ENCODE peak calls at places on chromosomes 2 and 18, in eight cellular contexts. One of them, this sample, is unnamed.
A peak's percentile ranks its signal among the peaks of the same experiment; 100 is the strongest.

GRCh38 chr2:74559912-74560311 is 5.4 kb downstream of the DOK1 start:
- DNase-seq in neural crest cell: no peak
- DNase-seq in body of pancreas: no peak
- DNase-seq in A549: no peak
- DNase-seq in fibroblast of the aortic adventitia: no peak
- DNase-seq in endothelial cell: no peak
- DNase-seq in GM23338: peak; percentile 65
- DNase-seq in AG10803: no peak
- DNase-seq in this sample: no peak

GRCh38 chr2:8548065-8548870 is 133.6 kb upstream of the ID2 start:
- DNase-seq in AG10803: no peak
- DNase-seq in endothelial cell: peak; percentile 4
- DNase-seq in neural crest cell: no peak
- DNase-seq in A549: no peak
- DNase-seq in GM23338: no peak
- DNase-seq in fibroblast of the aortic adventitia: no peak
- DNase-seq in body of pancreas: no peak
- DNase-seq in this sample: no peak

GRCh38 chr2:74887961-74888670 is 54.2 kb downstream of the HK2 start:
- DNase-seq in GM23338: no peak
- DNase-seq in A549: peak; percentile 15
- DNase-seq in fibroblast of the aortic adventitia: peak; percentile 21
- DNase-seq in body of pancreas: no peak
- DNase-seq in neural crest cell: no peak
- DNase-seq in AG10803: peak; percentile 60
- DNase-seq in endothelial cell: no peak
- DNase-seq in this sample: no peak

GRCh38 chr2:37738266-37738885 is 66.9 kb upstream of the CDC42EP3 start:
- DNase-seq in body of pancreas: no peak
- DNase-seq in endothelial cell: no peak
- DNase-seq in GM23338: peak; percentile 6
- DNase-seq in neural crest cell: no peak
- DNase-seq in fibroblast of the aortic adventitia: no peak
- DNase-seq in A549: no peak
- DNase-seq in AG10803: no peak
- DNase-seq in this sample: no peak

GRCh38 chr2:57097855-57098254 is 914.1 kb downstream of the CCDC85A start:
- DNase-seq in GM23338: no peak
- DNase-seq in neural crest cell: no peak
- DNase-seq in AG10803: no peak
- DNase-seq in A549: no peak
- DNase-seq in endothelial cell: no peak
- DNase-seq in body of pancreas: no peak
- DNase-seq in fibroblast of the aortic adventitia: no peak
- DNase-seq in this sample: no peak

GRCh38 chr2:17538844-17539554 is 1.5 kb upstream of the VSNL1 start:
- DNase-seq in GM23338: peak; percentile 81
- DNase-seq in A549: peak; percentile 39
- DNase-seq in body of pancreas: peak; percentile 85
- DNase-seq in neural crest cell: peak; percentile 64
- DNase-seq in fibroblast of the aortic adventitia: peak; percentile 48
- DNase-seq in endothelial cell: peak; percentile 85
- DNase-seq in AG10803: peak; percentile 40
- DNase-seq in this sample: peak; percentile 82

GRCh38 chr18:6058941-6059340 is 163.6 kb upstream of the TMEM200C start:
- DNase-seq in endothelial cell: no peak
- DNase-seq in neural crest cell: peak; percentile 6
- DNase-seq in body of pancreas: no peak
- DNase-seq in GM23338: peak; percentile 27
- DNase-seq in A549: no peak
- DNase-seq in fibroblast of the aortic adventitia: peak; percentile 54
- DNase-seq in AG10803: peak; percentile 37
- DNase-seq in this sample: peak; percentile 40

GRCh38 chr2:73359915-73360697 is 25.5 kb upstream of the ALMS1 start:
- DNase-seq in body of pancreas: no peak
- DNase-seq in A549: no peak
- DNase-seq in AG10803: no peak
- DNase-seq in endothelial cell: no peak
- DNase-seq in neural crest cell: no peak
- DNase-seq in GM23338: peak; percentile 41
- DNase-seq in fibroblast of the aortic adventitia: peak; percentile 10
- DNase-seq in this sample: no peak

GRCh38 chr2:163878718-163879117 is 142.9 kb upstream of the FIGN start:
- DNase-seq in fibroblast of the aortic adventitia: peak; percentile 37
- DNase-seq in neural crest cell: peak; percentile 8
- DNase-seq in endothelial cell: peak; percentile 23
- DNase-seq in A549: peak; percentile 49
- DNase-seq in AG10803: peak; percentile 11
- DNase-seq in body of pancreas: peak; percentile 62
- DNase-seq in GM23338: peak; percentile 79
- DNase-seq in this sample: peak; percentile 62

GRCh38 chr2:238967031-238967977 is 119.4 kb downstream of the TWIST2 start:
- DNase-seq in fibroblast of the aortic adventitia: peak; percentile 36
- DNase-seq in A549: no peak
- DNase-seq in GM23338: peak; percentile 50
- DNase-seq in AG10803: no peak
- DNase-seq in endothelial cell: no peak
- DNase-seq in neural crest cell: no peak
- DNase-seq in body of pancreas: no peak
- DNase-seq in this sample: no peak

GRCh38 chr2:218964041-218964771 is 4.7 kb downstream of the CDK5R2 start:
- DNase-seq in neural crest cell: no peak
- DNase-seq in AG10803: peak; percentile 45
- DNase-seq in endothelial cell: no peak
- DNase-seq in GM23338: peak; percentile 46
- DNase-seq in fibroblast of the aortic adventitia: peak; percentile 80
- DNase-seq in body of pancreas: peak; percentile 17
- DNase-seq in A549: peak; percentile 87
- DNase-seq in this sample: peak; percentile 44

GRCh38 chr2:9313443-9313842 is 106.8 kb downstream of the ASAP2 start:
- DNase-seq in AG10803: no peak
- DNase-seq in neural crest cell: no peak
- DNase-seq in fibroblast of the aortic adventitia: no peak
- DNase-seq in endothelial cell: no peak
- DNase-seq in body of pancreas: no peak
- DNase-seq in A549: no peak
- DNase-seq in GM23338: no peak
- DNase-seq in this sample: no peak

GRCh38 chr2:227324671-227325055 is 388 bp upstream of the MFF start:
- DNase-seq in A549: no peak
- DNase-seq in endothelial cell: no peak
- DNase-seq in body of pancreas: no peak
- DNase-seq in neural crest cell: peak; percentile 3
- DNase-seq in AG10803: peak; percentile 25
- DNase-seq in fibroblast of the aortic adventitia: no peak
- DNase-seq in GM23338: peak; percentile 48
- DNase-seq in this sample: no peak

GRCh38 chr2:223834431-223834830 is 3.0 kb downstream of the AP1S3 start:
- DNase-seq in fibroblast of the aortic adventitia: no peak
- DNase-seq in body of pancreas: no peak
- DNase-seq in AG10803: no peak
- DNase-seq in GM23338: no peak
- DNase-seq in endothelial cell: no peak
- DNase-seq in neural crest cell: no peak
- DNase-seq in A549: no peak
- DNase-seq in this sample: no peak
- TF ChIP-seq CTCF in fibroblast of the aortic adventitia: no peak
- TF ChIP-seq CTCF in body of pancreas: no peak
- TF ChIP-seq CTCF in AG10803: no peak
- TF ChIP-seq CTCF in GM23338: no peak
- TF ChIP-seq CTCF in endothelial cell: no peak
- TF ChIP-seq CTCF in neural crest cell: no peak
- TF ChIP-seq CTCF in A549: no peak
- TF ChIP-seq CTCF in this sample: no peak

GRCh38 chr2:165203689-165204559 is at the start of gene SCN3A:
- DNase-seq in GM23338: peak; percentile 85
- DNase-seq in A549: peak; percentile 51
- DNase-seq in fibroblast of the aortic adventitia: peak; percentile 76
- DNase-seq in AG10803: peak; percentile 42
- DNase-seq in neural crest cell: peak; percentile 55
- DNase-seq in endothelial cell: peak; percentile 52
- DNase-seq in body of pancreas: peak; percentile 42
- DNase-seq in this sample: peak; percentile 38
- TF ChIP-seq CTCF in GM23338: peak; percentile 93
- TF ChIP-seq CTCF in A549: peak; percentile 87
- TF ChIP-seq CTCF in fibroblast of the aortic adventitia: peak; percentile 75
- TF ChIP-seq CTCF in AG10803: peak; percentile 85
- TF ChIP-seq CTCF in neural crest cell: peak; percentile 84
- TF ChIP-seq CTCF in endothelial cell: peak; percentile 88
- TF ChIP-seq CTCF in body of pancreas: peak; percentile 65
- TF ChIP-seq CTCF in this sample: peak; percentile 86

DNA sequence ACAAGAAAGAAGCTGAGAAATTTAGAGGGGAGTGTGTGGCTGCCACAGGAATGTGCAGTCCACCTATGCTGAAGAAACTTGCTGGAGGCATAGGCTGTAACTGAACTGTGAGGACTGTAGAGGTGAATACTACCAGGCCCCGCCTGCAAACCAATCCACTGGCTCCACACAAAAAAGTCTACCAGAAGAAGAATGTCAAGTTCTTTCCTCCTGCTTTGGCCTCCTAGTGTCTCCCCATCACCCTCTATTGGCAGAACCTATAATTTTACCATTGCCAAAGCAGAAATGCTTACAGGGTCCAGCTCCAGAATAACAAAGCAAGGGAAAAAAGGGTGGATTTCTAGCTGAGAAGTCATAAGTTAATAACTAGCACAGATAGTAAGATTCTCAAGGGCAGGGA is 5.9 kb upstream of the ATP5MC3 start:
- DNase-seq in body of pancreas: no peak
- DNase-seq in fibroblast of the aortic adventitia: peak; percentile 8
- DNase-seq in A549: peak; percentile 48
- DNase-seq in endothelial cell: no peak
- DNase-seq in neural crest cell: no peak
- DNase-seq in GM23338: peak; percentile 65
- DNase-seq in AG10803: no peak
- DNase-seq in this sample: no peak
- TF ChIP-seq CTCF in body of pancreas: no peak
- TF ChIP-seq CTCF in fibroblast of the aortic adventitia: peak; percentile 29
- TF ChIP-seq CTCF in A549: peak; percentile 25
- TF ChIP-seq CTCF in endothelial cell: no peak
- TF ChIP-seq CTCF in neural crest cell: no peak
- TF ChIP-seq CTCF in GM23338: peak; percentile 56
- TF ChIP-seq CTCF in AG10803: peak; percentile 36
- TF ChIP-seq CTCF in this sample: no peak

GRCh38 chr2:241268306-241268705 is 47.2 kb downstream of the HDLBP start:
- DNase-seq in A549: no peak
- DNase-seq in GM23338: no peak
- DNase-seq in AG10803: no peak
- DNase-seq in fibroblast of the aortic adventitia: peak; percentile 28
- DNase-seq in body of pancreas: no peak
- DNase-seq in endothelial cell: no peak
- DNase-seq in neural crest cell: no peak
- DNase-seq in this sample: no peak

GRCh38 chr2:241265506-241265905 is 50.0 kb downstream of the HDLBP start:
- DNase-seq in endothelial cell: no peak
- DNase-seq in AG10803: no peak
- DNase-seq in fibroblast of the aortic adventitia: no peak
- DNase-seq in GM23338: no peak
- DNase-seq in body of pancreas: no peak
- DNase-seq in neural crest cell: no peak
- DNase-seq in A549: no peak
- DNase-seq in this sample: no peak

GRCh38 chr2:241268716-241269445 is 46.6 kb downstream of the HDLBP start:
- DNase-seq in AG10803: peak; percentile 54
- DNase-seq in GM23338: no peak
- DNase-seq in fibroblast of the aortic adventitia: peak; percentile 29
- DNase-seq in neural crest cell: no peak
- DNase-seq in body of pancreas: no peak
- DNase-seq in A549: peak; percentile 12
- DNase-seq in endothelial cell: no peak
- DNase-seq in this sample: no peak

GRCh38 chr2:241269707-241270520 is 45.6 kb downstream of the HDLBP start:
- DNase-seq in endothelial cell: no peak
- DNase-seq in body of pancreas: peak; percentile 37
- DNase-seq in GM23338: no peak
- DNase-seq in neural crest cell: no peak
- DNase-seq in A549: no peak
- DNase-seq in fibroblast of the aortic adventitia: no peak
- DNase-seq in AG10803: no peak
- DNase-seq in this sample: no peak

DNA sequence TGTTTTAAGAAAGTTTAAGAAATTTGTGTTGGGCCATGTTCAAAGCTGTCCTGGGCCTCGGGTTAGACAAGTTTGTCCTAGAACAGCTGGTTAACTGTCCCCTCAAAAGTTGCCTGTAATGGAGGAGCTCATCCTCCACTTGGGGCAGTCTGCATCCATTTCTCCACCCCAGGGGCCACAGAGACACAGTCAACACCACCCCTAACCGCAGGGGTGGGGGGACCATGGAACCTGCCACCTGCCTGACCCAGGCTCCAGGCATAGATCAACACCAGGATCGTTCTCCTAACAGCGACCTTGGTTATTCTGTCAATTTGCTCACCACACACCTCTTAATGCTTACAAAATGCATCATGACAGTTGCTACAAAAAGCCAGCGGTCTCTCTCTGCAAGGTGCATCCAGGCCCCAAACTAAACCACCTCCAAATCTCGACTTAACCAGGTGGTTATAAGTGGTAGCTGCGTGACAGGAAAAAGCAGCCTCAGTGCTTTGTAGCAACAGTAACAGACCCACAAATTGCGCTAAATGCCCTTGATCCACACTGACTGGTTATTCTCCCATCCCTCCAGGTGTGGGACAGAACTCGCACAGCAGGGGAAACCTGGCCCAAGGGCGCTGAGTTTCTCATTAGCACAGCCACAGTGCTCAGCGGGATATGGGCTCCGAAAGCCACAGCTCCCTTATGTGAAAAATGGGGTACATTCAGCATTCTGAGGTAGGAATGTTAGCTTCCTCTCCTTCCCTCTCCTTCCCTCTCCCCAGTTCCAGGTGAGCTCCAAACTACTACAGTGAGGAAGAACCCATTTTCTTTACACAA is 48.0 kb downstream of the HDLBP start:
- DNase-seq in GM23338: peak; percentile 21
- DNase-seq in neural crest cell: no peak
- DNase-seq in endothelial cell: no peak
- DNase-seq in body of pancreas: no peak
- DNase-seq in fibroblast of the aortic adventitia: no peak
- DNase-seq in AG10803: no peak
- DNase-seq in A549: no peak
- DNase-seq in this sample: no peak
- TF ChIP-seq CTCF in GM23338: no peak
- TF ChIP-seq CTCF in neural crest cell: no peak
- TF ChIP-seq CTCF in endothelial cell: no peak
- TF ChIP-seq CTCF in body of pancreas: no peak
- TF ChIP-seq CTCF in fibroblast of the aortic adventitia: no peak
- TF ChIP-seq CTCF in AG10803: no peak
- TF ChIP-seq CTCF in A549: no peak
- TF ChIP-seq CTCF in this sample: no peak

GRCh38 chr18:35998967-35999366 is 26.5 kb downstream of the RMP24 start:
- DNase-seq in A549: peak; percentile 16
- DNase-seq in body of pancreas: no peak
- DNase-seq in GM23338: peak; percentile 26
- DNase-seq in AG10803: no peak
- DNase-seq in fibroblast of the aortic adventitia: peak; percentile 5
- DNase-seq in endothelial cell: no peak
- DNase-seq in neural crest cell: no peak
- DNase-seq in this sample: no peak
- TF ChIP-seq CTCF in A549: no peak
- TF ChIP-seq CTCF in body of pancreas: no peak
- TF ChIP-seq CTCF in GM23338: peak; percentile 48
- TF ChIP-seq CTCF in AG10803: peak; percentile 30
- TF ChIP-seq CTCF in fibroblast of the aortic adventitia: peak; percentile 46
- TF ChIP-seq CTCF in endothelial cell: peak; percentile 78
- TF ChIP-seq CTCF in neural crest cell: peak; percentile 53
- TF ChIP-seq CTCF in this sample: peak; percentile 64

This sample was measured in glutamatergic neuron.